ENCODE peak calls at places on chromosomes 3 and 15, in four cellular contexts. R is H1, W is mesendoderm, C is IMR-90. Y is an unnamed sample.

GRCh38 chr3:40047406-40047805 is 238.0 kb downstream of the MYRIP start:
- DNase-seq in R (no peak), W (no peak), C (no peak), Y (no peak)

GRCh38 chr3:196274585-196274984 is 12.9 kb downstream of the PCYT1A start:
- DNase-seq in R (no peak), W (no peak), C (peak; percentile 19), Y (no peak)

GRCh38 chr3:69212411-69213160 is 90.2 kb upstream of the LMOD3 start:
- DNase-seq in R (no peak), W (no peak), C (peak; percentile 62), Y (no peak)

GRCh38 chr3:99780749-99781148 is 36.9 kb upstream of the CMSS1 start:
- DNase-seq in R (no peak), W (no peak), C (no peak), Y (no peak)

GRCh38 chr3:15324335-15324734 is 8.1 kb downstream of the SH3BP5 start:
- DNase-seq in R (no peak), W (peak; percentile 37), C (no peak), Y (no peak)

GRCh38 chr15:45795487-45796069 is 160.7 kb downstream of the SQOR start:
- DNase-seq in R (peak; percentile 25), W (peak; percentile 89), C (peak; percentile 24), Y (peak; percentile 63)

GRCh38 chr15:101807345-101807945 is 4.1 kb downstream of the OR4F6 start:
- DNase-seq in R (no peak), W (no peak), C (peak; percentile 89), Y (no peak)

GRCh38 chr3:58414538-58415197 is 19.0 kb downstream of the PDHB start:
- DNase-seq in R (no peak), W (peak; percentile 73), C (peak; percentile 67), Y (no peak)

GRCh38 chr15:73922186-73923151 is 3.8 kb upstream of the LOXL1 start:
- DNase-seq in R (no peak), W (peak; percentile 94), C (peak; percentile 70), Y (peak; percentile 72)

GRCh38 chr3:23114479-23114878 is 88.6 kb upstream of the UBE2E2 start:
- DNase-seq in R (no peak), W (no peak), C (no peak), Y (no peak)

GRCh38 chr15:66919421-66919820 is 146.0 kb upstream of the SMAD3 start:
- DNase-seq in R (no peak), W (no peak), C (no peak), Y (no peak)

GRCh38 chr3:23431759-23432158 is 228.6 kb downstream of the UBE2E2 start:
- DNase-seq in R (no peak), W (no peak), C (peak; percentile 72), Y (no peak)

GRCh38 chr3:141659821-141660597 is 78.1 kb upstream of the RNF7 start:
- DNase-seq in R (no peak), W (peak; percentile 59), C (peak; percentile 41), Y (peak; percentile 46)

GRCh38 chr3:64943861-64944260 is 256.1 kb upstream of the ADAMTS9 start:
- DNase-seq in R (no peak), W (no peak), C (no peak), Y (no peak)
- H3K56ac ChIP-seq in R (no peak overlapping the region), W (no peak overlapping the region), C (no peak overlapping the region), Y (no peak overlapping the region)

DNA sequence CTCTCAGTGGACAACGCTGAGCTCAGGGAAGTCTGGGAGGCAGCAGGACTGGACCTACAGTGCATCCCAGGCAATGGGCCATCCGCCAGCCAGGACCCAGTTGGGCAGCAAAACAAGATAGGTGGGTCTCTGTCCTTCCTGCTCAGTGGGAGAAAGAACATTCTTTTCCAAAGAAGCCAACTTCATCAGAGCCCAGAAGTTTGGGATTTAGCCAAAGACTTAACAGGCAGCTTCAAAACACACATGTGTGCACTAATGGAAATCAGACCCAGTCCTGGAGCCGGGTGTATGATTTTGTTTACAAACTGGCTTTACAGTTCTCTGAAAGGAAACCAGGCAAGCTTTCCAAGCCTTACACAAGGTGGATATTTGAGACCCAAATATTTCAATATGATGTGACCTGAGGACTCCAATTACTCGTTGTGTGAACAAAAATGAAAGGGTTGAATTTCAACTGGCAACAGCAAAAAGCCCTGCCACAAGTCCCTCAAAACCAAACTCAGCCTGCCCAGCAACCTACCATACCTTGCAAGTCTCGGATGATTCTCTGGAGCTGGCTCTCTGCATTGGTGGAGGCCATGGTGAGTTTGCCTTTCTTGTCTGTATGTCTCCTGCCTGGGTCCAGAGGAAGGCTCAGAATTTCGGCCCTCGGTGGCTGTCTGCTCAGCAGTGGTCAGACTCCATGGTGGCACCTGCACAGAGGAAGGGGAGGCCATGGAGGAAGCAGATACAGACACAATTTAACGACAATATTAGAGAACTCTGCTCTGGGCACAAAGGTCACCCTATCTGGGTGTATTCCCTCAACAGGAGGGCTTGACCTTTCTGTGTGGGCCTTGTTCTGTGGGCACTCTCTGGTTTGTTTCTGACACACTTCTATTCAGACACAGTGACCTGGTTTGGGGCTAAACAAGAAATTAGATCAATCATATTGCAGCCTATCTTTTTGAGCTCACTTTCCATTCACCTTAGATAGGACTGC is 11.0 kb downstream of the FYCO1 start:
- DNase-seq in R (no peak), W (no peak), C (peak; percentile 76), Y (no peak)
- H2BK15ac ChIP-seq in R (no peak overlapping the region), W (no peak overlapping the region), C (no peak overlapping the region), Y (no peak overlapping the region)

DNA sequence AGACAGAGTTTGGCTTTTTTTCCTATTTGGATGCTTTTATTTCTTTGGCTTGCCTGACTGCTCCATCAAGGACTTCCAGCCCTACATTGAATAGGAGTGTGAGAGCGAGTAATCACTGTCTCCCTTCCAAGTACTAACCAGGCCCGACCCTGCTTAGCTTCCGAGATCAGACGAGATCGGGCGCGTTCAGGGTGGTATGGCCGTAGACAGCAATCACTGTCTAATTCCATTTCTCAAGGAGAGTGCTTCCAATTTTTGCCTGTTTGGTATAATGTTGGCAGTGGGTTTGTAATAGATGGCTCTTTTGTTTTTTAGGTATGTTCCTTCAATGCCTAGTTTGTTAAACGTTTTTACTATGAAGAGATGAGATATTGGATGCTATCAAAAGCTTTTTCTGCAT is 125.0 kb upstream of the PEX5L start:
- DNase-seq in R (no peak), W (no peak), C (no peak), Y (no peak)
- H3K56ac ChIP-seq in R (no peak overlapping the region), W (no peak overlapping the region), C (no peak overlapping the region), Y (no peak overlapping the region)

DNA sequence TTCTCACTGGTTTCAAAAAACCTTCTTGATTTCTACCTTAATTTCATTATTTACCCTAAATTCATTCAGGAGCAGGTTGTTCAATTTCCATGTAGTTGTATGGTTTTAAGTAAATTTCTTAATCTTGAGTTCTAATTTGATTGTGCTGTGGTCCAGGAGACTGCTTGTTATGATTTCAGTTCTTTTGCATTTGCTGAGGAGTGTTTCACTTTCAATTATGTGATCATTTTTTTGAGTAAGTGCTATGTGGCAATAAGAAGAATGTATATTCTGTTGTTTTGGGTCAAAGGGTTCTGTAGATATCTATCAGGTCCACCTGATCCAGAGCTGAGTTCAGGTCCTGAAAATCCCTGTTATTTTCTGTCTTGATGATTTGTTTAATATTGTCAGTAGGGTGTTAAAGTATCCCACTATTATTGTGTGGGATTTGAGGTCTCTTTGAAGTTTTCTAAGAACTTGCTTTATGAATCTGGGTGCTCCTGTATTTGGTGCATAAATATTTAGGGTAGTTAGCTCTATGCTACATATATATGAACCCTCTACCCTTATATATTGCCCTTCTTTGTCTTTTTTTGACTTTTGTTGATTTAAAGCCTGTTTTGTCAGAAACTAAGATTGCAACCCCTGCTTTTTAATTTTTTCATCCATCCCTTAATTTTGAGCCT is 158.4 kb upstream of the TPRG1 start:
- DNase-seq in R (no peak), W (no peak), C (no peak), Y (no peak)
- H2BK15ac ChIP-seq in R (no peak overlapping the region), W (no peak overlapping the region), C (no peak overlapping the region), Y (no peak overlapping the region)

DNA sequence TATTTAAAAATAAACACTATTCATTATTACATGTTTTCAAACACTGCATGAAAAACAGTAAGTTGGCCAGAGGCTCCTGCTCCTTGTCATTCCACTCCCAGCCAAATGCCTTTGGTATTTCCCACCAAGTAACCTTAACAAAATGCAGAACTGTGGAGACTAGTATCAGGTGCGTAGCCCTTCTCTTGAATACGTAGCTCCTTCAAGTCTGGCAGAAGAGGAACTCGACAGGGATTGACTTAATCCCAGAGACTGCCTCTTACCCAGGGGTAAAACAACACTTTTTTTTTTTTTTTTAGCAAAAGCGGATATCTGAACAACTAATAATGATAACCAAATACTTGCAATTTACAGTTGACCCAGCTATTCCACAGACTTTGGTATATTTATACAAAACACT is 738 bp downstream of the COMMD2 start:
- DNase-seq in R (no peak), W (peak; percentile 33), C (no peak), Y (no peak)
- H3K56ac ChIP-seq in R (no peak overlapping the region), W (peak overlapping the region; percentile 59), C (peak overlapping the region; percentile 16), Y (no peak overlapping the region)

DNA sequence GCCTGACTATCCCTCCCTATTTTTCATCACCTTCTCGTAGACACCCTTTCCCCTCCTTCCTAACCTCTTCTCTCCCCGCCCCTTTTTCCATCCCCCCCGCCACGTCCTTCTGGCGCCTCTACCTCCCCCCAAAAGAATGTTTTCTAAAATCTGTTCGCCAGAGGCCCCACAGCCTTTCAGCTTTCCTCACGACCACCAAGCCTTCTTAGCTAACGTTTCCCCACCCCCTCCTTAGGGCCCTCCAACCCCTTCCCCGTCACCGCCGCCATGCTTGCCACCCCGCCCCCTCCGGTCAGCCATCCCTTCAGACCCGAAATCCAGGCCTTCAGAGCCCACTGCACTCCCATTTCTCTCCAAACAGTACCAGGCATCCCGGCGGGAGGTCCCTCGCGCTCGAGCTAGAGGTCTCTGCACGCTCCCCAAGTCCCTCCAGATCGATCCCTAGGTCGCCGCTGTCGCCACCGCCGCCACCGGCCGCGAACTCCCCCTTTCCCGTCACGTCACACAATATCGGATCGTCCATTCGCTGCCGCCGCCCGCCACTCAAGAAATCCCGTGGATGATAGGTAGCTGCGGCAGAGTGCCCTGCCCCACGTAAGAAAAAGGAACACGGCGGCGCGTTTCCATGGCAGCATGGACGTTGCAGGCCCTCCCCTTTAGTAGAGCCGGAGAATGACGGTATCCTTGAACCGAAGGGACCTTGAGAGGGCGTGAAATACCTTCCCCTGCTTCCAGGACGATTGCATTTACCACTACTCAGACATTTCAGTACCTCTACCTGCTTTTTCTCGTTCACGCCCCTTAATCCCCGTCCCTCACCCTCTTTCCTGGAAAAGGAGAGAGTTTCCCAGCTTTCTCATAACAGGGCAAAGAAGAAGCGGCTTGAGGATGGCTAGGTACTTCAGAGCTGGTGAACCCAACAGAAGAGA is at the start of gene TP53BP1:
- DNase-seq in R (peak; percentile 84), W (peak; percentile 99), C (peak; percentile 94), Y (peak; percentile 98)
- H2BK15ac ChIP-seq in R (no peak within 1 kb of the TSS), W (no peak within 1 kb of the TSS), C (peak within 1 kb of the TSS; percentile 29), Y (no peak within 1 kb of the TSS)

GRCh38 chr15:69987492-69988482 is 109.9 kb downstream of the TLE3 start:
- DNase-seq in R (no peak), W (no peak), C (no peak), Y (no peak)

GRCh38 chr15:69992326-69992725 is 105.4 kb downstream of the TLE3 start:
- DNase-seq in R (no peak), W (no peak), C (no peak), Y (no peak)

GRCh38 chr15:69991493-69991892 is 106.2 kb downstream of the TLE3 start:
- DNase-seq in R (no peak), W (no peak), C (no peak), Y (peak; percentile 38)

GRCh38 chr15:69988541-69989225 is 109.0 kb downstream of the TLE3 start:
- DNase-seq in R (no peak), W (peak; percentile 26), C (no peak), Y (no peak)

GRCh38 chr15:69990566-69991391 is 106.9 kb downstream of the TLE3 start:
- DNase-seq in R (no peak), W (no peak), C (no peak), Y (no peak)
- H3K56ac ChIP-seq in R (no peak overlapping the region), W (no peak overlapping the region), C (no peak overlapping the region), Y (no peak overlapping the region)

Y was measured in H9.